ENCODE peak calls at places on chromosomes 6 and 20, in ten cellular contexts. G, T, O, C, Q, E, V, Z, B and X are unnamed samples.

GRCh38 chr20:53679597-53680309 is 86.1 kb upstream of the ZNF217 start:
- DNase-seq in Z (no peak), V (no peak), B (no peak), Q (no peak), C (no peak), T (no peak), E (no peak), O (no peak), G (no peak), X (no peak)

GRCh38 chr6:17393335-17394191 is at the start of gene CAP2:
- DNase-seq in E (peak; percentile 89), T (no peak), Q (peak; percentile 59), C (peak; percentile 68), V (peak; percentile 88), Z (peak; percentile 82), O (peak; percentile 48), B (peak; percentile 17), G (peak; percentile 86), X (peak; percentile 76)

GRCh38 chr20:25081065-25081729 is 744 bp downstream of the VSX1 start:
- DNase-seq in G (peak; percentile 78), B (no peak), E (peak; percentile 60), V (peak; percentile 49), C (peak; percentile 34), T (peak; percentile 60), O (no peak), Q (no peak), Z (peak; percentile 71), X (no peak)

GRCh38 chr20:50903353-50904051 is 27.7 kb downstream of the ADNP start:
- DNase-seq in V (no peak), Z (no peak), O (no peak), G (no peak), Q (no peak), B (no peak), T (no peak), E (no peak), C (no peak), X (no peak)

GRCh38 chr6:131682427-131682826 is 18.8 kb downstream of the OR2A4 start:
- DNase-seq in V (no peak), T (no peak), Z (no peak), E (no peak), Q (peak; percentile 17), B (no peak), G (no peak), C (no peak), O (no peak), X (no peak)

GRCh38 chr20:64102647-64103354 is 4.6 kb downstream of the NPBWR2 start:
- DNase-seq in C (no peak), E (no peak), T (no peak), B (no peak), Z (peak; percentile 37), O (no peak), V (no peak), G (peak; percentile 74), Q (no peak), X (no peak)

GRCh38 chr6:150877928-150878327 is 12.4 kb downstream of the MTHFD1L start:
- DNase-seq in E (no peak), C (peak; percentile 71), T (no peak), B (no peak), Q (no peak), Z (no peak), V (no peak), G (no peak), O (no peak), X (no peak)

GRCh38 chr20:3686867-3687321 is 5.1 kb upstream of the ADAM33 start:
- DNase-seq in E (peak; percentile 92), C (peak; percentile 67), V (peak; percentile 52), B (peak; percentile 83), O (no peak), Q (peak; percentile 94), Z (peak; percentile 58), T (no peak), G (no peak), X (peak; percentile 86)

GRCh38 chr20:45781391-45781931 is 10.2 kb downstream of the WFDC3 start:
- DNase-seq in V (no peak), E (peak; percentile 75), T (no peak), Z (peak; percentile 53), Q (peak; percentile 95), C (peak; percentile 29), G (no peak), O (peak; percentile 54), B (no peak), X (no peak)

GRCh38 chr20:20604357-20604756 is 108.1 kb downstream of the RALGAPA2 start:
- DNase-seq in G (no peak), V (no peak), E (no peak), O (no peak), B (no peak), T (no peak), Z (no peak), C (no peak), Q (no peak), X (no peak)

GRCh38 chr20:38275815-38276550 is 15.4 kb upstream of the KIAA1755 start:
- DNase-seq in C (no peak), T (no peak), Q (peak; percentile 96), V (peak; percentile 18), E (peak; percentile 19), Z (no peak), B (no peak), G (no peak), O (peak; percentile 89), X (no peak)

GRCh38 chr6:165663283-165663735 is 268 bp upstream of the PDE10A start:
- DNase-seq in Z (peak; percentile 47), B (no peak), O (peak; percentile 56), Q (peak; percentile 61), V (peak; percentile 11), G (peak; percentile 59), T (no peak), E (no peak), C (no peak), X (peak; percentile 73)

GRCh38 chr20:17911927-17912326 is 56.7 kb downstream of the SNX5 start:
- DNase-seq in E (no peak), V (no peak), G (no peak), T (no peak), Q (no peak), C (no peak), Z (no peak), B (no peak), O (no peak), X (no peak)

GRCh38 chr6:136037246-136037884 is 185.9 kb downstream of the PDE7B start:
- DNase-seq in B (no peak), O (peak; percentile 81), Z (no peak), T (no peak), Q (peak; percentile 42), C (no peak), G (no peak), V (no peak), E (no peak), X (no peak)

GRCh38 chr6:96051555-96051954 is 35.8 kb downstream of the FUT9 start:
- DNase-seq in G (no peak), O (no peak), Q (no peak), T (no peak), C (no peak), V (no peak), B (no peak), Z (no peak), E (no peak), X (no peak)

GRCh38 chr6:158086054-158086705 is 81.9 kb downstream of the SERAC1 start:
- DNase-seq in E (no peak), G (no peak), B (no peak), O (no peak), C (no peak), T (no peak), Q (peak; percentile 64), V (no peak), Z (no peak), X (no peak)

GRCh38 chr6:23633986-23634385 is 492.0 kb upstream of the NRSN1 start:
- DNase-seq in G (no peak), Z (no peak), V (no peak), C (no peak), E (no peak), T (no peak), O (no peak), B (no peak), Q (no peak), X (no peak)

DNA sequence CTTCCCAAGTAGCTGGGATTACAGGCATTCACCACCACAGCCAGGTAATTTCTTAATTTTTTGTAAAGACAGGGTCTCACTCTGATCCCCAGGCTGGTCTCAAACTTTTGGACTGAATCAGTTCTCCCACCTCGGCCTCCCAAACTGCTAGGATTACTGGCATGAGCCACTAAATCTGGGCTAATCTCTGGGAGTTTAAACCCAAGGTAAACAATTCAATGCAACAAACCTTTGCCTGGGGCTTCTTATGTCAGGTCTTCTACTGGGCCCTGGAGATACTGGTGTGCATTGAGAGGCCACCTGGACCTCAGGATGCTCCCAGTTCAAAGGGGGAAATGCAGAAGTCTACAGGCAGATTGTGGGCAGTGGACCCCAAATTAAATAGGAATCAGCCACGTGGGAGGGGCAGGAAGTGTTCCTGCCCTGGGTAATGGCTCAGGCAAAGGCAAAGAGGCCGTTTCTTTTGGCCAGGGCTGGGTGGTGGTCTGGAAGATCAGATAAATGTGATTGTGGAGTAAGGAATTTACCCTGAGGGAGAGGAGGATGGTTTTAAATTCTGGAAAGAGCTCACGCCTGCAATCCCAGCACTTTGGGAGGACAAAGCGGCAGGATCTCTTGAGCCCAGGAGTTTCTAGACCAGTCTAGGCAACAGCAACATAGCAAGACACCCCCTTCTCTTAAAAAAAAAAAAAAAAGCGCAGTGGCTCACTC is 1.3 kb upstream of the MYBL2 start:
- DNase-seq in B (no peak), V (no peak), C (no peak), E (no peak), G (no peak), Q (no peak), T (no peak), O (no peak), Z (no peak), X (no peak)
- H3K9me3 ChIP-seq in B (no peaks in the 10 kb centered on the region), V (no peaks in the 10 kb centered on the region), C (no peaks in the 10 kb centered on the region), E (no peaks in the 10 kb centered on the region), G (no peaks in the 10 kb centered on the region), Q (no peaks in the 10 kb centered on the region), T (no peaks in the 10 kb centered on the region), O (no peaks in the 10 kb centered on the region), Z (no peaks in the 10 kb centered on the region), X (no peaks in the 10 kb centered on the region)

GRCh38 chr20:44004306-44004915 is 89.8 kb downstream of the TOX2 start:
- DNase-seq in G (no peak), T (no peak), Z (no peak), B (no peak), E (no peak), V (no peak), O (no peak), C (no peak), Q (no peak), X (no peak)
- TF ChIP-seq CTCF in G (no peak), T (no peak), Z (no peak), B (no peak), E (no peak), V (no peak), O (no peak), C (no peak), Q (no peak), X (no peak)

DNA sequence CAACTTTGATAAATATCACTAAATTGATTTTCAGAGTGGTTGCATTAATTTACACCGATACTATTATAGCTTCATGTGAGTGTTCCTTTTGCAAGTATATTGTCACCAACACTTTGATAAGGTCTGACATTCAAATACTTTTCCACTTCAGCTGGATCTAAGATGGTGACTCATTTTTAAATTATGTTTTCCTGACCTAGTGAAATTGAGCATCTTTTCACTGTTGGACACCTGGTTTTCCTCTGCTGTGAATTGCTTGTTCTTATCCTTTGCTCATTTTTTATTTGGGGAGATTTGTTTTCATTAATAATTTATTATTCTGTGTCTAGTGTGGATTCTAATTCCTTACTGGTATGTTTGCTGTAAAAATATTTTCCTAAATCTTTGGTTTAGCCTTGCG is 85.2 kb upstream of the PRDM1 start:
- DNase-seq in T (no peak), O (no peak), Q (no peak), G (no peak), V (no peak), Z (no peak), E (no peak), C (no peak), B (no peak), X (no peak)
- H3K4me1 ChIP-seq in T (no peaks in the 10 kb centered on the region), O (no peaks in the 10 kb centered on the region), Q (peaks cover 4% of the 10 kb centered on the region), G (peaks cover 3% of the 10 kb centered on the region), V (no peaks in the 10 kb centered on the region), Z (peaks cover 12% of the 10 kb centered on the region), E (no peaks in the 10 kb centered on the region), C (no peaks in the 10 kb centered on the region), B (no peaks in the 10 kb centered on the region), X (no peaks in the 10 kb centered on the region)

GRCh38 chr20:49284818-49285217 is 7.0 kb upstream of the ZNFX1 start:
- DNase-seq in E (no peak), O (no peak), C (no peak), G (no peak), Z (no peak), B (no peak), V (no peak), Q (no peak), T (no peak), X (no peak)
- H3K9me3 ChIP-seq in E (no peaks in the 10 kb centered on the region), O (no peaks in the 10 kb centered on the region), C (peaks cover 35% of the 10 kb centered on the region), G (no peaks in the 10 kb centered on the region), Z (no peaks in the 10 kb centered on the region), B (peaks cover 25% of the 10 kb centered on the region), V (peaks cover 42% of the 10 kb centered on the region), Q (peaks cover 27% of the 10 kb centered on the region), T (peaks cover 59% of the 10 kb centered on the region), X (peaks cover 87% of the 10 kb centered on the region)